ENCODE peak calls at places on chromosomes 1 and 21, in eight cellular contexts. B is left ventricle myocardium inferior, V is pancreas, I is tibial nerve, Z is neural progenitor cell, K is A549, J is mucosa of descending colon, W is mammary epithelial cell. T is an unnamed sample.

GRCh38 chr21:25885405-25885804 is 150.6 kb downstream of the GABPA start:
- DNase-seq in B (no peak), V (no peak), I (no peak), Z (no peak), K (no peak), J (no peak), W (no peak), T (no peak)

GRCh38 chr1:94302960-94303359 is 65.6 kb upstream of the ARHGAP29 start:
- DNase-seq in B (no peak), V (no peak), I (no peak), Z (no peak), K (no peak), J (no peak), W (no peak), T (no peak)

GRCh38 chr1:213448360-213448759 is 397.3 kb downstream of the RPS6KC1 start:
- DNase-seq in B (no peak), V (no peak), I (no peak), Z (no peak), K (no peak), J (no peak), W (no peak), T (no peak)

GRCh38 chr1:201500670-201501120 is 6.2 kb downstream of the CSRP1 start:
- DNase-seq in B (no peak), V (no peak), I (peak; percentile 56), Z (peak; percentile 46), K (no peak), J (no peak), W (no peak), T (no peak)

GRCh38 chr1:114585221-114585620 is 3.8 kb upstream of the BCAS2 start:
- DNase-seq in B (no peak), V (no peak), I (no peak), Z (no peak), K (no peak), J (no peak), W (no peak), T (peak; percentile 10)

GRCh38 chr1:7366286-7366954 is 404.7 kb upstream of the VAMP3 start:
- DNase-seq in B (peak; percentile 54), V (peak; percentile 30), I (no peak), Z (no peak), K (no peak), J (no peak), W (no peak), T (peak; percentile 19)

GRCh38 chr1:66475940-66476339 is 58.0 kb upstream of the SGIP1 start:
- DNase-seq in B (peak; percentile 36), V (no peak), I (no peak), Z (no peak), K (no peak), J (no peak), W (no peak), T (no peak)

GRCh38 chr1:244645890-244646289 is 7.0 kb upstream of the DESI2 start:
- DNase-seq in B (no peak), V (no peak), I (no peak), Z (no peak), K (no peak), J (no peak), W (no peak), T (no peak)

GRCh38 chr1:15579683-15580047 is 5.2 kb downstream of the AGMAT start:
- DNase-seq in B (no peak), V (no peak), I (no peak), Z (peak; percentile 69), K (no peak), J (no peak), W (no peak), T (no peak)

GRCh38 chr21:34362136-34362444 is 1.7 kb upstream of the KCNE2 start:
- DNase-seq in B (no peak), V (no peak), I (no peak), Z (no peak), K (no peak), J (no peak), W (no peak), T (no peak)

GRCh38 chr1:12622506-12622905 is 4.5 kb upstream of the DHRS3 start:
- DNase-seq in B (no peak), V (no peak), I (no peak), Z (no peak), K (no peak), J (no peak), W (no peak), T (no peak)

GRCh38 chr1:57966751-57967406 is 543.0 kb upstream of the DAB1 start:
- DNase-seq in B (peak; percentile 15), V (no peak), I (no peak), Z (peak; percentile 73), K (no peak), J (no peak), W (peak; percentile 58), T (no peak)

GRCh38 chr1:27099904-27100796 is 54.8 kb downstream of the SLC9A1 start:
- DNase-seq in B (peak; percentile 69), V (no peak), I (no peak), Z (peak; percentile 41), K (peak; percentile 48), J (no peak), W (no peak), T (no peak)

GRCh38 chr1:86258106-86258505 is 101.5 kb upstream of the COL24A1 start:
- DNase-seq in B (no peak), V (no peak), I (no peak), Z (no peak), K (no peak), J (no peak), W (peak; percentile 3), T (no peak)

GRCh38 chr1:89692601-89693503 is 59.9 kb downstream of the LRRC8C start:
- DNase-seq in B (no peak), V (no peak), I (no peak), Z (no peak), K (no peak), J (no peak), W (no peak), T (peak; percentile 16)

GRCh38 chr1:48568501-48568900 is 96.5 kb upstream of the SPATA6 start:
- DNase-seq in B (no peak), V (no peak), I (no peak), Z (no peak), K (no peak), J (no peak), W (peak; percentile 76), T (no peak)

GRCh38 chr1:21154717-21155116 is 22.0 kb downstream of the EIF4G3 start:
- DNase-seq in B (no peak), V (no peak), I (no peak), Z (no peak), K (no peak), J (no peak), W (no peak), T (no peak)

GRCh38 chr21:35366348-35367085 is 317.4 kb upstream of the RUNX1 start:
- DNase-seq in B (no peak), V (no peak), I (peak; percentile 85), Z (no peak), K (no peak), J (no peak), W (no peak), T (no peak)

DNA sequence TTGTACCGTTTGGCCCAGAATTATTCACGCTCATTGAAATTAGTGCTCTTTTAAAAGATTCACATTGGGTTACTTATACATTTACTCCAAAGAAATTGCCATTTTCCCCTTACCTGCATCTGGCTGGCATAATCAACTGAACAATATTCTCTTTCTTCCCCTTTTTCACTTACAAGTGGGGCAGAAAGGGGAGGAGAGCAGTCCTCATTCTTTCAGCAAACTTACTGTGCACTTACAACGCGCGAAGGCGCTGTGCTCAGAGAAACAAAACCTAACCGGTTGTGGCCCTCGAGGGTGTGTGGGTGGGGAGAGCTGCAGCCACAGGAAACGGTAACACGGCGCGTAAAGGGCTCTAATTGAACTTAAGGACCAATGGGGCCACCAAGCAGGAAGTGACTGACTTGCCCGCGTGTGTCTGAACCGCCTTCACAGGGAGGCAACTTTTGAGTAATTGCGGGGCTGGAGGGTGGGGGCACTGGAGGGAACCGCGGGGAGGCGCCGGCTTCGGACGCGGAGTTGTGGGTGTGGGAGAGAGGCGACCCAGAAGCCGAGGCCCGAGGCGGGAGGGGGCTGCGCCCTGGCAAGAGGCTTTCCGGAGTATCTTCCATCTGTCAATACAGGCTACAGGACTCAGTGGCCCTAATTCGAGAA is 693 bp upstream of the PNRC2 start:
- DNase-seq in B (peak; percentile 82), V (no peak), I (peak; percentile 70), Z (no peak), K (peak; percentile 53), J (peak; percentile 89), W (peak; percentile 88), T (peak; percentile 81)
- H3K4me1 ChIP-seq in B (peaks cover 69% of the 10 kb centered on the region), V (peaks cover 34% of the 10 kb centered on the region), I (no peaks in the 10 kb centered on the region), Z (peaks cover 9% of the 10 kb centered on the region), K (peaks cover 39% of the 10 kb centered on the region), J (peaks cover 21% of the 10 kb centered on the region), W (peaks cover 37% of the 10 kb centered on the region), T (no peaks in the 10 kb centered on the region)

GRCh38 chr1:235865565-235866206 is 1.0 kb downstream of the LYST start:
- DNase-seq in B (no peak), V (no peak), I (no peak), Z (no peak), K (no peak), J (no peak), W (no peak), T (no peak)
- TF ChIP-seq CTCF in B (no peak), V (no peak), I (no peak), Z (peak; percentile 41), K (no peak), J (no peak), W (no peak), T (no peak)

GRCh38 chr1:23555225-23555801 is 4.0 kb downstream of the ID3 start:
- DNase-seq in B (no peak), V (no peak), I (no peak), Z (peak; percentile 67), K (no peak), J (peak; percentile 46), W (no peak), T (peak; percentile 52)

GRCh38 chr1:23558140-23558871 is 995 bp downstream of the ID3 start:
- DNase-seq in B (peak; percentile 71), V (peak; percentile 82), I (no peak), Z (peak; percentile 45), K (no peak), J (peak; percentile 88), W (no peak), T (peak; percentile 76)

GRCh38 chr1:23557471-23558124 is 1.7 kb downstream of the ID3 start:
- DNase-seq in B (no peak), V (no peak), I (no peak), Z (no peak), K (no peak), J (no peak), W (no peak), T (no peak)

GRCh38 chr1:23555949-23556640 is 3.2 kb downstream of the ID3 start:
- DNase-seq in B (no peak), V (no peak), I (no peak), Z (peak; percentile 63), K (no peak), J (peak; percentile 49), W (peak; percentile 89), T (peak; percentile 21)

GRCh38 chr1:23556661-23557470 is 2.4 kb downstream of the ID3 start:
- DNase-seq in B (no peak), V (no peak), I (no peak), Z (peak; percentile 25), K (peak; percentile 65), J (peak; percentile 56), W (peak; percentile 80), T (peak; percentile 24)
- H3K4me1 ChIP-seq in B (peaks cover 84% of the 10 kb centered on the region), V (peaks cover 17% of the 10 kb centered on the region), I (peaks cover 46% of the 10 kb centered on the region), Z (peaks cover 63% of the 10 kb centered on the region), K (peaks cover 56% of the 10 kb centered on the region), J (peaks cover 41% of the 10 kb centered on the region), W (peaks cover 48% of the 10 kb centered on the region), T (peaks cover 40% of the 10 kb centered on the region)

GRCh38 chr1:178379807-178380206 is 117.0 kb downstream of the CLEC20A start:
- DNase-seq in B (no peak), V (no peak), I (no peak), Z (peak; percentile 71), K (no peak), J (no peak), W (no peak), T (no peak)
- TF ChIP-seq CTCF in B (no peak), V (no peak), I (no peak), Z (peak; percentile 84), K (no peak), J (no peak), W (no peak), T (peak; percentile 10)